ENCODE peak calls at places on chromosomes 6 and 20, in five cellular contexts. One of them, this sample, is unnamed.

GRCh38 chr6:118810420-118811027 is 83.4 kb upstream of the ASF1A start:
- DNase-seq in activated CD8-positive, alpha-beta memory T cell treated with anti-CD3 and anti-CD28 coated beads, Interleukin-2, amount 10 ng/mL, durations not matched to agents 7 days and 5 days: peak; percentile 93
- DNase-seq in naive thymus-derived CD8-positive, alpha-beta T cell: peak; percentile 48
- DNase-seq in GM03348: no peak
- DNase-seq in germinal center: peak; percentile 31
- DNase-seq in this sample: no peak

GRCh38 chr6:4210619-4211419 is 75.4 kb upstream of the ECI2 start:
- DNase-seq in naive thymus-derived CD8-positive, alpha-beta T cell: peak; percentile 20
- DNase-seq in germinal center: peak; percentile 41
- DNase-seq in activated CD8-positive, alpha-beta memory T cell treated with anti-CD3 and anti-CD28 coated beads, Interleukin-2, amount 10 ng/mL, durations not matched to agents 7 days and 5 days: peak; percentile 71
- DNase-seq in GM03348: peak; percentile 77
- DNase-seq in this sample: peak; percentile 92

GRCh38 chr6:133040025-133040838 is 200.9 kb upstream of the EYA4 start:
- DNase-seq in GM03348: peak; percentile 12
- DNase-seq in activated CD8-positive, alpha-beta memory T cell treated with anti-CD3 and anti-CD28 coated beads, Interleukin-2, amount 10 ng/mL, durations not matched to agents 7 days and 5 days: no peak
- DNase-seq in germinal center: no peak
- DNase-seq in naive thymus-derived CD8-positive, alpha-beta T cell: no peak
- DNase-seq in this sample: no peak

GRCh38 chr20:1286267-1287036 is 20.4 kb downstream of the SNPH start:
- DNase-seq in germinal center: no peak
- DNase-seq in GM03348: no peak
- DNase-seq in activated CD8-positive, alpha-beta memory T cell treated with anti-CD3 and anti-CD28 coated beads, Interleukin-2, amount 10 ng/mL, durations not matched to agents 7 days and 5 days: no peak
- DNase-seq in naive thymus-derived CD8-positive, alpha-beta T cell: peak; percentile 50
- DNase-seq in this sample: no peak

GRCh38 chr6:169839493-169839892 is 88.1 kb downstream of the ERMARD start:
- DNase-seq in germinal center: no peak
- DNase-seq in GM03348: no peak
- DNase-seq in naive thymus-derived CD8-positive, alpha-beta T cell: no peak
- DNase-seq in activated CD8-positive, alpha-beta memory T cell treated with anti-CD3 and anti-CD28 coated beads, Interleukin-2, amount 10 ng/mL, durations not matched to agents 7 days and 5 days: peak; percentile 34
- DNase-seq in this sample: peak; percentile 60

GRCh38 chr20:4563534-4563933 is 158.2 kb upstream of the PRND start:
- DNase-seq in naive thymus-derived CD8-positive, alpha-beta T cell: no peak
- DNase-seq in activated CD8-positive, alpha-beta memory T cell treated with anti-CD3 and anti-CD28 coated beads, Interleukin-2, amount 10 ng/mL, durations not matched to agents 7 days and 5 days: no peak
- DNase-seq in GM03348: peak; percentile 54
- DNase-seq in germinal center: no peak
- DNase-seq in this sample: peak; percentile 50

GRCh38 chr20:44142416-44142815 is 44.6 kb downstream of the JPH2 start:
- DNase-seq in activated CD8-positive, alpha-beta memory T cell treated with anti-CD3 and anti-CD28 coated beads, Interleukin-2, amount 10 ng/mL, durations not matched to agents 7 days and 5 days: no peak
- DNase-seq in germinal center: no peak
- DNase-seq in naive thymus-derived CD8-positive, alpha-beta T cell: no peak
- DNase-seq in GM03348: peak; percentile 46
- DNase-seq in this sample: no peak

GRCh38 chr6:99186417-99186816 is 163.1 kb downstream of the FAXC start:
- DNase-seq in germinal center: no peak
- DNase-seq in naive thymus-derived CD8-positive, alpha-beta T cell: no peak
- DNase-seq in activated CD8-positive, alpha-beta memory T cell treated with anti-CD3 and anti-CD28 coated beads, Interleukin-2, amount 10 ng/mL, durations not matched to agents 7 days and 5 days: no peak
- DNase-seq in GM03348: no peak
- DNase-seq in this sample: no peak

GRCh38 chr6:328184-328670 is 35.9 kb downstream of the DUSP22 start:
- DNase-seq in germinal center: peak; percentile 46
- DNase-seq in GM03348: peak; percentile 91
- DNase-seq in activated CD8-positive, alpha-beta memory T cell treated with anti-CD3 and anti-CD28 coated beads, Interleukin-2, amount 10 ng/mL, durations not matched to agents 7 days and 5 days: peak; percentile 61
- DNase-seq in naive thymus-derived CD8-positive, alpha-beta T cell: no peak
- DNase-seq in this sample: no peak

GRCh38 chr6:72844614-72845013 is 222.8 kb downstream of the KCNQ5 start:
- DNase-seq in GM03348: no peak
- DNase-seq in activated CD8-positive, alpha-beta memory T cell treated with anti-CD3 and anti-CD28 coated beads, Interleukin-2, amount 10 ng/mL, durations not matched to agents 7 days and 5 days: no peak
- DNase-seq in naive thymus-derived CD8-positive, alpha-beta T cell: no peak
- DNase-seq in germinal center: no peak
- DNase-seq in this sample: no peak

GRCh38 chr6:1049900-1050299 is 262.0 kb upstream of the FOXQ1 start:
- DNase-seq in germinal center: no peak
- DNase-seq in naive thymus-derived CD8-positive, alpha-beta T cell: no peak
- DNase-seq in activated CD8-positive, alpha-beta memory T cell treated with anti-CD3 and anti-CD28 coated beads, Interleukin-2, amount 10 ng/mL, durations not matched to agents 7 days and 5 days: no peak
- DNase-seq in GM03348: no peak
- DNase-seq in this sample: no peak

GRCh38 chr6:5191722-5192121 is 69.0 kb downstream of the LYRM4 start:
- DNase-seq in GM03348: no peak
- DNase-seq in activated CD8-positive, alpha-beta memory T cell treated with anti-CD3 and anti-CD28 coated beads, Interleukin-2, amount 10 ng/mL, durations not matched to agents 7 days and 5 days: no peak
- DNase-seq in germinal center: no peak
- DNase-seq in naive thymus-derived CD8-positive, alpha-beta T cell: no peak
- DNase-seq in this sample: no peak

GRCh38 chr6:36131517-36132220 is 1.4 kb downstream of the MAPK13 start:
- DNase-seq in germinal center: peak; percentile 49
- DNase-seq in activated CD8-positive, alpha-beta memory T cell treated with anti-CD3 and anti-CD28 coated beads, Interleukin-2, amount 10 ng/mL, durations not matched to agents 7 days and 5 days: peak; percentile 78
- DNase-seq in GM03348: peak; percentile 52
- DNase-seq in naive thymus-derived CD8-positive, alpha-beta T cell: peak; percentile 22
- DNase-seq in this sample: no peak

GRCh38 chr20:17953935-17954334 is 14.7 kb downstream of the SNX5 start:
- DNase-seq in germinal center: no peak
- DNase-seq in activated CD8-positive, alpha-beta memory T cell treated with anti-CD3 and anti-CD28 coated beads, Interleukin-2, amount 10 ng/mL, durations not matched to agents 7 days and 5 days: no peak
- DNase-seq in naive thymus-derived CD8-positive, alpha-beta T cell: no peak
- DNase-seq in GM03348: no peak
- DNase-seq in this sample: no peak